ENCODE peak calls at places on chromosome 19, in six cellular contexts. Z, J, M, N, A and U are unnamed samples.

GRCh38 chr19:45607071-45608029 is 5.3 kb upstream of the GPR4 start:
- DNase-seq in Z (peak), M (peak), A (peak), J (peak), N (peak), U (no peak)

GRCh38 chr19:16273005-16273404 is 51.6 kb upstream of the KLF2 start:
- DNase-seq in A (no peak), Z (peak), J (no peak), M (peak), N (no peak), U (no peak)

GRCh38 chr19:50478901-50479715 is 2.5 kb upstream of the GARIN5A start:
- DNase-seq in Z (no peak), N (peak), J (peak), A (no peak), M (peak), U (no peak)

GRCh38 chr19:11693505-11694499 is 44.9 kb downstream of the ZNF823 start:
- DNase-seq in M (peak), N (peak), J (peak), A (no peak), Z (no peak), U (no peak)

GRCh38 chr19:11551603-11552235 is 7.3 kb downstream of the ELOF1 start:
- DNase-seq in N (no peak), J (no peak), M (peak), A (no peak), Z (no peak), U (no peak)

GRCh38 chr19:30144242-30144758 is 202.3 kb downstream of the URI1 start:
- DNase-seq in J (no peak), A (no peak), N (no peak), M (no peak), Z (no peak), U (no peak)

GRCh38 chr19:10916602-10917001 is 11.8 kb downstream of the YIPF2 start:
- DNase-seq in J (no peak), A (no peak), N (no peak), Z (no peak), M (no peak), U (no peak)

GRCh38 chr19:49461656-49462055 is 8.6 kb downstream of the ALDH16A1 start:
- DNase-seq in N (no peak), A (no peak), J (no peak), Z (no peak), M (no peak), U (no peak)

GRCh38 chr19:2426661-2427322 is 594 bp downstream of the TIMM13 start:
- DNase-seq in M (peak), J (peak), A (no peak), Z (peak), N (peak), U (no peak)

GRCh38 chr19:33391631-33392249 is 18.2 kb downstream of the CEBPG start:
- DNase-seq in N (no peak), Z (no peak), A (no peak), M (no peak), J (no peak), U (no peak)

GRCh38 chr19:10450853-10451609 is 30.7 kb downstream of the PDE4A start:
- DNase-seq in J (peak), Z (no peak), A (no peak), M (peak), N (no peak), U (no peak)

GRCh38 chr19:48372904-48373303 is 8.7 kb downstream of the SYNGR4 start:
- DNase-seq in M (no peak), Z (no peak), J (peak), A (no peak), N (no peak), U (no peak)

GRCh38 chr19:45008554-45008953 is 7.3 kb downstream of the RELB start:
- DNase-seq in M (no peak), Z (no peak), J (no peak), A (no peak), N (no peak), U (no peak)

GRCh38 chr19:17755977-17756670 is 4.8 kb downstream of the FCHO1 start:
- DNase-seq in Z (no peak), N (peak), M (peak), J (peak), A (no peak), U (peak)

GRCh38 chr19:8366961-8367326 is 3.0 kb downstream of the ANGPTL4 start:
- DNase-seq in Z (no peak), A (no peak), N (peak), J (no peak), M (no peak), U (no peak)

GRCh38 chr19:49378501-49378900 is 9.5 kb upstream of the KASH5 start:
- DNase-seq in J (no peak), A (no peak), N (no peak), Z (no peak), M (no peak), U (no peak)

GRCh38 chr19:19745496-19746285 is 12.8 kb upstream of the ZNF14 start:
- DNase-seq in Z (no peak), N (no peak), M (no peak), A (no peak), J (no peak), U (no peak)

GRCh38 chr19:5367530-5368133 is 27.0 kb upstream of the PTPRS start:
- DNase-seq in J (no peak), N (no peak), A (no peak), M (no peak), Z (no peak), U (no peak)

GRCh38 chr19:5369962-5370367 is 29.4 kb upstream of the PTPRS start:
- DNase-seq in M (peak), A (no peak), N (peak), Z (peak), J (peak), U (no peak)

GRCh38 chr19:5364674-5365073 is 24.1 kb upstream of the PTPRS start:
- DNase-seq in A (no peak), J (no peak), Z (no peak), M (peak), N (no peak), U (no peak)

GRCh38 chr19:5369304-5369703 is 28.7 kb upstream of the PTPRS start:
- DNase-seq in M (no peak), A (no peak), N (no peak), Z (no peak), J (no peak), U (no peak)

DNA sequence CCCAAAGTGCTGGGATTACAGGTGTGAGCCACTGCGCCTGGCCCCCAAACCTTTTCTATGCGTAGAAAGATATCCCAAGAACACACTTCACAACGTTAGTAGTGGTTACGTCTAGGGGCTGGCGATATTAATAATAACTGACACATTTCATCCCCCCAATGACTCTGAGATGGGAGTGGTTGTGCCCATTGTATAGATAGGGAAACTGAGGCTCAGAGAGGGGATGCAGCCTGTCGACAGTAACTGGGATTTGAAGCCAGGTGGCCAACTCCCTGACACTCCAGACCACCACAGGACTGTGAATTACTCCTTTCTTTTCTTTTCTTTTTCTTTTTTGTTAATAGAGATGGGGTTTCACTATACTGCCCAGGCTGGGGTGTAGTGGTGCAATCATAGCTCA is 25.3 kb upstream of the PTPRS start:
- DNase-seq in N (no peak), Z (no peak), A (no peak), M (no peak), J (no peak), U (no peak)
- H3K4me3 ChIP-seq in N (no peak), Z (no peak), A (no peak), M (no peak), J (no peak), U (no peak)

GRCh38 chr19:46623915-46624502 is 880 bp downstream of the PTGIR start:
- DNase-seq in A (no peak), J (no peak), N (no peak), M (no peak), Z (no peak), U (no peak)

GRCh38 chr19:46622118-46622446 is 2.8 kb downstream of the PTGIR start:
- DNase-seq in J (no peak), N (no peak), A (no peak), M (no peak), Z (no peak), U (no peak)

GRCh38 chr19:46620267-46620666 is 4.6 kb downstream of the PTGIR start:
- DNase-seq in M (no peak), Z (no peak), N (no peak), A (no peak), J (no peak), U (no peak)

GRCh38 chr19:46620716-46621115 is 4.2 kb downstream of the PTGIR start:
- DNase-seq in M (no peak), N (peak), J (no peak), A (no peak), Z (no peak), U (no peak)

DNA sequence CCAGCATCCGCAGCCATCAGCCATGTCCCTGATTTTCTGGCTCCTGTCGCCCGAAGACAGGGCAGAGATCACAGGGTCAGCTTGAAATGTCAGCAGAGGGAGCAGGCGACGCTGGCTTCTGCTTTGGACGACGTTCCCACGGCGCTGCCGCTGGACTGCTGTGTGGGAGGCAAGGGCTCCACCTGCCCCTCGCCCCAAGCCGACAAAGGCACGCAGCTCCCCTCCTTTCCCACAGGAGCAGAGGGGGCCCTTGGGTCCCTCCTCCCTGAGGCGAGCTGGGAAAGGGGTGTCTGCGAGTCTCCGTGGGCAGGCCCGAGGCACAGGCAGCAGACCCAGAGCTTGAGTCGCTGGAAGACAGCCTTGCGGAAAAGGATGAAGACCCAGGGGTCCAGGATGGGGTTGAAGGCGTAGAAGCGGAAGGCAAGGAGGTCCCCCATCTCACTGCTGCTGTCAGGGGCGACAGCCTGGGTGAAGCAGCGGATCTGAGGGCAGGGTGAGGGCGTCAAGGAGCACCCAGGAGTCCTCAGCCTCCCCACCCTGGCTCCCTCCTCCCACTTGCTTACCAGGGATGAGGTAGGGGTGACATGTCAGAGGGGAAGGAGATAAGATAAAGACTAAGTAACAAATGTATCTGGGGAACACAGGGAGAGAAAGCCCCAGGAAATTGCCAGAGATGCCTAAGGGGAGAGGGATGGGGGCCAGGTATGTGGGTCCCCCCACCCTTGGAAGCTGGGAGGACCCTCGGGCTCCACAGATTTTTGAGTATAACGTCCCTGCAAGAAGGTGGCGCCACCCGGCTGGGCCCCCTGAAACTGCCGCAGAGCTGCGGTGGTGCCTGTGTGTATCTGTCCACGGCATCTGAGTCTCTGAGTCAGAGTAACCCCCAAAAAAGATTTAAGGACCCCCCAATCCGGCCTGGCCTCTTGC is 3.4 kb downstream of the PTGIR start:
- DNase-seq in J (no peak), Z (no peak), A (no peak), N (no peak), M (peak), U (no peak)
- TF ChIP-seq CTCF in J (peak), Z (no peak), A (no peak), N (no peak), M (peak), U (no peak)

GRCh38 chr19:40621283-40621682 is 20.1 kb downstream of the LTBP4 start:
- DNase-seq in N (no peak), M (no peak), Z (no peak), A (no peak), J (no peak), U (no peak)
- H3K4me3 ChIP-seq in N (no peak), M (no peak), Z (no peak), A (no peak), J (no peak), U (no peak)

GRCh38 chr19:56222901-56223300 is 20.8 kb downstream of the ZSCAN5C start:
- DNase-seq in M (no peak), Z (no peak), N (no peak), A (no peak), J (no peak), U (no peak)
- TF ChIP-seq CTCF in M (peak), Z (no peak), N (no peak), A (no peak), J (peak), U (no peak)

GRCh38 chr19:497476-497860 is 1.2 kb downstream of the MADCAM1 start:
- DNase-seq in Z (no peak), N (no peak), M (no peak), A (no peak), J (no peak), U (no peak)
- H3K4me3 ChIP-seq in Z (peak), N (no peak), M (peak), A (no peak), J (no peak), U (no peak)

GRCh38 chr19:13154911-13155471 is 4.8 kb downstream of the IER2 start:
- DNase-seq in A (peak), Z (peak), N (peak), J (peak), M (peak), U (peak)
- TF ChIP-seq CTCF in A (no peak), Z (no peak), N (peak), J (peak), M (peak), U (peak)

GRCh38 chr19:38975861-38976271 is 324 bp upstream of the FBXO17 start:
- DNase-seq in M (peak), A (peak), J (peak), Z (no peak), N (peak), U (no peak)
- H3K4me3 ChIP-seq in M (peak), A (peak), J (peak), Z (peak), N (peak), U (no peak)